ENCODE peak calls at places on chromosomes 6 and 20, in seven cellular contexts. One of them, this sample, is unnamed.
A peak's percentile ranks its signal among the peaks of the same experiment; 100 is the strongest.

GRCh38 chr6:70520575-70520974 is 46.2 kb upstream of the SDHAF4 start:
- DNase-seq in left ventricle myocardium inferior: no peak
- DNase-seq in heart right ventricle: no peak
- DNase-seq in mucosa of descending colon: no peak
- DNase-seq in GM23248: peak; percentile 37
- DNase-seq in stomach: no peak
- DNase-seq in Panc1: peak; percentile 8
- DNase-seq in this sample: no peak

GRCh38 chr20:46017272-46017671 is 8.6 kb downstream of the MMP9 start:
- DNase-seq in left ventricle myocardium inferior: no peak
- DNase-seq in heart right ventricle: no peak
- DNase-seq in mucosa of descending colon: no peak
- DNase-seq in GM23248: no peak
- DNase-seq in stomach: no peak
- DNase-seq in Panc1: no peak
- DNase-seq in this sample: no peak

GRCh38 chr6:155414049-155414448 is 41.6 kb downstream of the NOX3 start:
- DNase-seq in left ventricle myocardium inferior: no peak
- DNase-seq in heart right ventricle: no peak
- DNase-seq in mucosa of descending colon: no peak
- DNase-seq in GM23248: no peak
- DNase-seq in stomach: no peak
- DNase-seq in Panc1: no peak
- DNase-seq in this sample: no peak

GRCh38 chr6:20302168-20302567 is 89.9 kb upstream of the MBOAT1 start:
- DNase-seq in left ventricle myocardium inferior: no peak
- DNase-seq in heart right ventricle: no peak
- DNase-seq in mucosa of descending colon: no peak
- DNase-seq in GM23248: no peak
- DNase-seq in stomach: no peak
- DNase-seq in Panc1: no peak
- DNase-seq in this sample: no peak

GRCh38 chr20:36578642-36579041 is 5.2 kb downstream of the TGIF2 start:
- DNase-seq in left ventricle myocardium inferior: no peak
- DNase-seq in heart right ventricle: no peak
- DNase-seq in mucosa of descending colon: no peak
- DNase-seq in GM23248: no peak
- DNase-seq in stomach: no peak
- DNase-seq in Panc1: no peak
- DNase-seq in this sample: no peak

GRCh38 chr6:106875782-106876321 is 98.7 kb downstream of the CD24 start:
- DNase-seq in left ventricle myocardium inferior: no peak
- DNase-seq in heart right ventricle: no peak
- DNase-seq in mucosa of descending colon: no peak
- DNase-seq in GM23248: no peak
- DNase-seq in stomach: no peak
- DNase-seq in Panc1: no peak
- DNase-seq in this sample: no peak

GRCh38 chr6:131015192-131015591 is 47.9 kb downstream of the EPB41L2 start:
- DNase-seq in left ventricle myocardium inferior: no peak
- DNase-seq in heart right ventricle: no peak
- DNase-seq in mucosa of descending colon: no peak
- DNase-seq in GM23248: no peak
- DNase-seq in stomach: no peak
- DNase-seq in Panc1: no peak
- DNase-seq in this sample: no peak

GRCh38 chr6:165002358-165002757 is 307.0 kb downstream of the C6orf118 start:
- DNase-seq in left ventricle myocardium inferior: no peak
- DNase-seq in heart right ventricle: no peak
- DNase-seq in mucosa of descending colon: no peak
- DNase-seq in GM23248: no peak
- DNase-seq in stomach: no peak
- DNase-seq in Panc1: no peak
- DNase-seq in this sample: no peak

GRCh38 chr20:9180480-9181257 is 111.8 kb downstream of the PLCB4 start:
- DNase-seq in left ventricle myocardium inferior: no peak
- DNase-seq in heart right ventricle: no peak
- DNase-seq in mucosa of descending colon: no peak
- DNase-seq in GM23248: no peak
- DNase-seq in stomach: no peak
- DNase-seq in Panc1: no peak
- DNase-seq in this sample: no peak

GRCh38 chr6:123575218-123575617 is 61.5 kb downstream of the TRDN start:
- DNase-seq in left ventricle myocardium inferior: no peak
- DNase-seq in heart right ventricle: no peak
- DNase-seq in mucosa of descending colon: no peak
- DNase-seq in GM23248: no peak
- DNase-seq in stomach: no peak
- DNase-seq in Panc1: no peak
- DNase-seq in this sample: no peak

GRCh38 chr6:131250121-131250520 is 114.9 kb downstream of the AKAP7 start:
- DNase-seq in left ventricle myocardium inferior: peak; percentile 49
- DNase-seq in heart right ventricle: peak; percentile 43
- DNase-seq in mucosa of descending colon: peak; percentile 75
- DNase-seq in GM23248: peak; percentile 62
- DNase-seq in stomach: peak; percentile 58
- DNase-seq in Panc1: no peak
- DNase-seq in this sample: peak; percentile 29

GRCh38 chr6:39925191-39925930 is 8.9 kb downstream of the MOCS1 start:
- DNase-seq in left ventricle myocardium inferior: no peak
- DNase-seq in heart right ventricle: no peak
- DNase-seq in mucosa of descending colon: no peak
- DNase-seq in GM23248: no peak
- DNase-seq in stomach: no peak
- DNase-seq in Panc1: no peak
- DNase-seq in this sample: no peak
- H3K4me3 ChIP-seq in left ventricle myocardium inferior: no peak overlapping the region
- H3K4me3 ChIP-seq in heart right ventricle: no peak overlapping the region
- H3K4me3 ChIP-seq in mucosa of descending colon: no peak overlapping the region
- H3K4me3 ChIP-seq in GM23248: no peak overlapping the region
- H3K4me3 ChIP-seq in stomach: no peak overlapping the region
- H3K4me3 ChIP-seq in Panc1: no peak overlapping the region
- H3K4me3 ChIP-seq in this sample: no peak overlapping the region

GRCh38 chr6:108920751-108921150 is 72.5 kb downstream of the ARMC2 start:
- DNase-seq in left ventricle myocardium inferior: no peak
- DNase-seq in heart right ventricle: no peak
- DNase-seq in mucosa of descending colon: no peak
- DNase-seq in GM23248: no peak
- DNase-seq in stomach: no peak
- DNase-seq in Panc1: no peak
- DNase-seq in this sample: no peak
- H3K36me3 ChIP-seq in left ventricle myocardium inferior: no peaks in the 10 kb centered on the region
- H3K36me3 ChIP-seq in heart right ventricle: no peaks in the 10 kb centered on the region
- H3K36me3 ChIP-seq in mucosa of descending colon: no peaks in the 10 kb centered on the region
- H3K36me3 ChIP-seq in GM23248: no peaks in the 10 kb centered on the region
- H3K36me3 ChIP-seq in stomach: no peaks in the 10 kb centered on the region
- H3K36me3 ChIP-seq in Panc1: no peaks in the 10 kb centered on the region
- H3K36me3 ChIP-seq in this sample: no peaks in the 10 kb centered on the region

GRCh38 chr6:2877960-2878359 is 25.1 kb downstream of the SERPINB9 start:
- DNase-seq in left ventricle myocardium inferior: no peak
- DNase-seq in heart right ventricle: no peak
- DNase-seq in mucosa of descending colon: no peak
- DNase-seq in GM23248: no peak
- DNase-seq in stomach: no peak
- DNase-seq in Panc1: no peak
- DNase-seq in this sample: no peak
- H3K4me3 ChIP-seq in left ventricle myocardium inferior: no peak overlapping the region
- H3K4me3 ChIP-seq in heart right ventricle: no peak overlapping the region
- H3K4me3 ChIP-seq in mucosa of descending colon: no peak overlapping the region
- H3K4me3 ChIP-seq in GM23248: no peak overlapping the region
- H3K4me3 ChIP-seq in stomach: no peak overlapping the region
- H3K4me3 ChIP-seq in Panc1: no peak overlapping the region
- H3K4me3 ChIP-seq in this sample: no peak overlapping the region

DNA sequence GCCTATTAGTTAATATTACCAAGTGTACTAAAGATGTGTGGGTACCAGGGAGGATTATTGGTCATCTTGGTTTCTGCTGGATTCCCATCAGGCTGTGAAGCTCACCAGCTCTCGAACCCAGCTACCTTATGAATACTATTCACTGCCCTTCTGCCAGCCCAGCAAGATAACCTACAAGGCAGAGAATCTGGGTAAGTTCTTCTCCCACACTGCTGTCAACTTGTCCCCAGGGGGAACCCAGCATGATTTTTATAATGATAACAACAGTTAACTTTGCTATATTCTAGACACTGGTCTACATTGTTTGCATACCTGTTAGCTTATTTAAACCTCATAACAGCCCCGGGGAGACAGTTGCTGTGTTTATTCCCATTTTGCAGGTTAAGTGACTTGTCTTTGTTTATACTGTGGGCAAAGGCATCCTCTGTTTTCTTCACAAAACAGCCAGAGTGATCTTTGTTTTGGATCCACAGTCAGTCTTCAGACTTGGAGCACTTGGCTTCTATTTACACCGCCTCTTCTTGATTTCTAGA is 26.5 kb downstream of the TM9SF4 start:
- DNase-seq in left ventricle myocardium inferior: no peak
- DNase-seq in heart right ventricle: no peak
- DNase-seq in mucosa of descending colon: no peak
- DNase-seq in GM23248: no peak
- DNase-seq in stomach: no peak
- DNase-seq in Panc1: no peak
- DNase-seq in this sample: no peak
- H3K36me3 ChIP-seq in left ventricle myocardium inferior: peaks cover 67% of the 10 kb centered on the region
- H3K36me3 ChIP-seq in heart right ventricle: peaks cover 80% of the 10 kb centered on the region
- H3K36me3 ChIP-seq in mucosa of descending colon: no peaks in the 10 kb centered on the region
- H3K36me3 ChIP-seq in GM23248: peaks cover 22% of the 10 kb centered on the region
- H3K36me3 ChIP-seq in stomach: peaks cover 90% of the 10 kb centered on the region
- H3K36me3 ChIP-seq in Panc1: peaks cover 16% of the 10 kb centered on the region
- H3K36me3 ChIP-seq in this sample: peaks cover 1% of the 10 kb centered on the region